ENCODE peak calls at places on chromosomes 7 and 10, in seven cellular contexts. A, J, S, G, O, W and U are unnamed samples.

GRCh38 chr10:62154231-62154630 is 114.4 kb downstream of the RTKN2 start:
- ATAC-seq in A (no peak), J (no peak), S (no peak), G (no peak), O (no peak), W (no peak), U (peak)

GRCh38 chr7:103398488-103398887 is 47.5 kb downstream of the SLC26A5 start:
- ATAC-seq in A (no peak), J (no peak), S (no peak), G (no peak), O (no peak), W (no peak), U (no peak)

GRCh38 chr10:122013311-122013780 is 24.4 kb downstream of the TACC2 start:
- ATAC-seq in A (peak), J (peak), S (peak), G (no peak), O (no peak), W (no peak), U (no peak)

GRCh38 chr7:110095372-110096052 is 995.4 kb upstream of the LRRN3 start:
- ATAC-seq in A (no peak), J (no peak), S (no peak), G (no peak), O (no peak), W (no peak), U (no peak)

GRCh38 chr7:56007167-56007652 is 42.8 kb downstream of the NIPSNAP2 start:
- ATAC-seq in A (no peak), J (no peak), S (no peak), G (no peak), O (no peak), W (peak), U (no peak)

GRCh38 chr10:116542007-116542677 is 3.6 kb upstream of the PNLIP start:
- ATAC-seq in A (no peak), J (no peak), S (peak), G (no peak), O (no peak), W (no peak), U (no peak)

GRCh38 chr10:97798958-97799565 is 27.3 kb upstream of the SFRP5 start:
- ATAC-seq in A (no peak), J (no peak), S (no peak), G (no peak), O (no peak), W (no peak), U (no peak)

GRCh38 chr10:45495438-45496152 is 121.6 kb downstream of the ALOX5 start:
- ATAC-seq in A (no peak), J (no peak), S (no peak), G (no peak), O (no peak), W (no peak), U (no peak)

GRCh38 chr10:97047788-97048187 is 138.0 kb downstream of the SLIT1 start:
- ATAC-seq in A (no peak), J (no peak), S (no peak), G (no peak), O (no peak), W (no peak), U (no peak)

GRCh38 chr7:38232475-38233366 is 40.7 kb downstream of the TARP start:
- ATAC-seq in A (no peak), J (peak), S (peak), G (peak), O (no peak), W (peak), U (peak)

GRCh38 chr10:132942740-132943554 is 577 bp upstream of the CFAP46 start:
- ATAC-seq in A (no peak), J (no peak), S (peak), G (no peak), O (peak), W (no peak), U (peak)

GRCh38 chr7:116316838-116317612 is 106.7 kb downstream of the TES start:
- ATAC-seq in A (peak), J (peak), S (peak), G (no peak), O (peak), W (peak), U (peak)

GRCh38 chr7:69254643-69255042 is 343.6 kb upstream of the AUTS2 start:
- ATAC-seq in A (no peak), J (no peak), S (no peak), G (no peak), O (no peak), W (no peak), U (no peak)

GRCh38 chr7:7607010-7607409 is 33.5 kb upstream of the UMAD1 start:
- ATAC-seq in A (no peak), J (no peak), S (no peak), G (no peak), O (no peak), W (no peak), U (no peak)

GRCh38 chr10:77498210-77498609 is 139.4 kb downstream of the KCNMA1 start:
- ATAC-seq in A (no peak), J (no peak), S (peak), G (no peak), O (no peak), W (no peak), U (peak)

GRCh38 chr7:27172823-27173411 is 1.2 kb downstream of the HOXA10 start:
- ATAC-seq in A (peak), J (no peak), S (peak), G (peak), O (peak), W (peak), U (peak)

GRCh38 chr10:113056468-113057021 is 106.5 kb downstream of the TCF7L2 start:
- ATAC-seq in A (no peak), J (no peak), S (no peak), G (no peak), O (peak), W (no peak), U (no peak)

GRCh38 chr10:1736180-1736971 is 949 bp downstream of the ADARB2 start:
- ATAC-seq in A (no peak), J (no peak), S (no peak), G (no peak), O (no peak), W (no peak), U (peak)

GRCh38 chr7:69670701-69671100 is 72.4 kb downstream of the AUTS2 start:
- ATAC-seq in A (no peak), J (no peak), S (peak), G (no peak), O (no peak), W (no peak), U (no peak)

GRCh38 chr10:123882681-123883445 is 8.7 kb downstream of the CPXM2 start:
- ATAC-seq in A (no peak), J (no peak), S (no peak), G (no peak), O (no peak), W (no peak), U (no peak)

GRCh38 chr10:22542773-22543172 is 171.6 kb downstream of the PIP4K2A start:
- ATAC-seq in A (peak), J (peak), S (no peak), G (no peak), O (no peak), W (no peak), U (no peak)

GRCh38 chr10:3622427-3622826 is 162.6 kb downstream of the KLF6 start:
- ATAC-seq in A (no peak), J (no peak), S (no peak), G (no peak), O (no peak), W (peak), U (no peak)

GRCh38 chr10:95395947-95396449 is 105.2 kb upstream of the PDLIM1 start:
- ATAC-seq in A (peak), J (peak), S (peak), G (no peak), O (no peak), W (no peak), U (no peak)

GRCh38 chr10:5748394-5748803 is 63.8 kb downstream of the TASOR2 start:
- ATAC-seq in A (no peak), J (no peak), S (no peak), G (no peak), O (no peak), W (no peak), U (no peak)

GRCh38 chr10:123860856-123861255 is 30.8 kb downstream of the CPXM2 start:
- ATAC-seq in A (no peak), J (no peak), S (no peak), G (no peak), O (no peak), W (no peak), U (no peak)

GRCh38 chr10:22253578-22253882 is 35.7 kb upstream of the EBLN1 start:
- ATAC-seq in A (peak), J (peak), S (peak), G (peak), O (no peak), W (no peak), U (peak)

GRCh38 chr7:92485974-92486373 is 8.2 kb upstream of the ERVW-1 start:
- ATAC-seq in A (peak), J (peak), S (no peak), G (no peak), O (no peak), W (no peak), U (peak)

GRCh38 chr7:37942934-37943610 is 22.6 kb downstream of the EPDR1 start:
- ATAC-seq in A (peak), J (peak), S (peak), G (no peak), O (peak), W (no peak), U (no peak)

GRCh38 chr10:100647928-100648327 is 97.5 kb upstream of the PAX2 start:
- ATAC-seq in A (no peak), J (no peak), S (no peak), G (no peak), O (no peak), W (no peak), U (peak)

GRCh38 chr10:12822374-12823170 is 178.9 kb downstream of the CCDC3 start:
- ATAC-seq in A (no peak), J (no peak), S (no peak), G (no peak), O (no peak), W (no peak), U (no peak)

GRCh38 chr10:31975157-31975765 is 46.6 kb upstream of the ARHGAP12 start:
- ATAC-seq in A (no peak), J (no peak), S (no peak), G (peak), O (no peak), W (no peak), U (no peak)

GRCh38 chr10:91352760-91353159 is 57.4 kb upstream of the HECTD2 start:
- ATAC-seq in A (no peak), J (no peak), S (no peak), G (no peak), O (no peak), W (no peak), U (no peak)

GRCh38 chr10:123761666-123762230 is 95.6 kb downstream of the GPR26 start:
- ATAC-seq in A (no peak), J (no peak), S (no peak), G (no peak), O (no peak), W (no peak), U (no peak)

GRCh38 chr7:5657901-5658300 is 123.6 kb downstream of the RNF216 start:
- ATAC-seq in A (no peak), J (no peak), S (no peak), G (no peak), O (no peak), W (no peak), U (peak)

GRCh38 chr10:92848037-92848440 is 281 bp upstream of the EXOC6 start:
- ATAC-seq in A (no peak), J (no peak), S (no peak), G (no peak), O (no peak), W (peak), U (no peak)

GRCh38 chr10:86553639-86554038 is 32.0 kb upstream of the WAPL start:
- ATAC-seq in A (no peak), J (no peak), S (no peak), G (no peak), O (no peak), W (no peak), U (no peak)